ENCODE peak calls at places on chromosomes 4 and X, in five cellular contexts. F is mucosa of descending colon; B is BE2C; D is activated CD8-positive, alpha-beta T cell treated with anti-CD3 and anti-CD28 coated beads for 36 hours; X is NB4. M is an unnamed sample.

GRCh38 chrX:130702867-130703707 is 199.9 kb downstream of the ENOX2 start:
- DNase-seq in F (no peak), D (no peak), X (no peak), B (no peak), M (no peak)

GRCh38 chrX:2325076-2325784 is 175.5 kb downstream of the DHRSX start:
- DNase-seq in D (peak), X (no peak), F (peak), B (no peak), M (peak)

GRCh38 chr4:88659061-88659889 is 38.4 kb downstream of the NAP1L5 start:
- DNase-seq in F (no peak), X (peak), D (peak), B (peak), M (peak)

GRCh38 chr4:6226506-6226905 is 26.2 kb upstream of the JAKMIP1 start:
- DNase-seq in F (no peak), X (no peak), B (no peak), D (no peak), M (no peak)

GRCh38 chr4:156029691-156030090 is 76.0 kb upstream of the CTSO start:
- DNase-seq in F (no peak), D (no peak), B (no peak), X (no peak), M (no peak)

GRCh38 chr4:8905773-8906667 is 34.4 kb upstream of the HMX1 start:
- DNase-seq in F (peak), X (no peak), B (peak), D (no peak), M (no peak)

GRCh38 chrX:118633530-118633929 is 93.9 kb upstream of the IL13RA1 start:
- DNase-seq in B (no peak), F (no peak), X (no peak), D (no peak), M (no peak)

GRCh38 chrX:15430584-15430983 is 46.4 kb upstream of the VEGFD start:
- DNase-seq in D (no peak), F (no peak), B (no peak), X (no peak), M (no peak)

GRCh38 chr4:104128850-104129213 is 365.9 kb downstream of the CXXC4 start:
- DNase-seq in B (no peak), F (no peak), X (no peak), D (no peak), M (no peak)

GRCh38 chr4:14280567-14280966 is 653.0 kb upstream of the BOD1L1 start:
- DNase-seq in F (no peak), D (no peak), X (no peak), B (no peak), M (no peak)

GRCh38 chrX:84865113-84865512 is 138.6 kb upstream of the APOOL start:
- DNase-seq in D (no peak), B (no peak), X (no peak), F (no peak), M (no peak)

GRCh38 chr4:163300445-163300844 is 32.0 kb downstream of the NPY1R start:
- DNase-seq in F (no peak), D (no peak), X (no peak), B (no peak), M (no peak)

GRCh38 chrX:123736333-123736921 is 3.6 kb upstream of the THOC2 start:
- DNase-seq in D (no peak), F (no peak), B (peak), X (no peak), M (no peak)

GRCh38 chrX:44162964-44163475 is 180.5 kb downstream of the EFHC2 start:
- DNase-seq in F (no peak), D (no peak), B (no peak), X (no peak), M (no peak)

GRCh38 chr4:121740796-121741409 is 24.1 kb downstream of the SMIM43 start:
- DNase-seq in B (no peak), X (no peak), D (no peak), F (no peak), M (no peak)

GRCh38 chr4:180855184-180855583 is 1388.0 kb upstream of the TENM3 start:
- DNase-seq in D (no peak), B (peak), F (no peak), X (no peak), M (no peak)

GRCh38 chr4:86891785-86892638 is at the start of gene C4orf36:
- DNase-seq in D (peak), F (peak), B (peak), X (peak), M (peak)
- TF ChIP-seq CTCF in D (no peak), F (no peak), B (peak), X (peak), M (no peak)

GRCh38 chr4:82839624-82840023 is 41.0 kb upstream of the SCD5 start:
- DNase-seq in D (no peak), X (no peak), B (no peak), F (no peak), M (no peak)

DNA sequence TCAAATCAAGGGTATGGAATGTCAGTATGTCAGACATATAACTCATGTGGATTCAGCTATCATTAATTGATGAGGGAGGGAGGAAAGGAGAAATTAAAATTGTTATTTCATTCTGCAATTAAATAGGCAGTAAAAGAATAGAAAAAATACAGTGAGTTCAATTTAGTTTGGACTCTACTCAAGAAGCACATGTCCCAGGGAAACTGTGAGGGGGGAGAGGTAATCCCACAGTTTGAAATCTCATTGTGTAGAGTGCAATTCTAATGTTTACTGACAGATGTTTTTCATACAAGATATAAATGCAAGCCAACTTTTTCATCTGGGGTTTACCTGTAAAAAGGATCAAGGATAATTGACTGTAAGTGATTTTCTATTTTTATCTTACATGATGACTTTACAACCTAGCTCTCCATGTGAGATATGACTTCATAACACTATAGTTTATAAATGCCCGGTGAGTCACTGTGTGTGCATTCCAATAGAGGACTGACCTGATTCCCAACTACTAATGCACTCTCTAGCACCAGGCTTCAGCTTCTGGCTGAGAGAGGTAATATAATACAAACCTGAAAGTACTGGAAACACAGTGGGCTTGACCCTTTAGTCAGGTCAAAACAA is 35.2 kb upstream of the SCD5 start:
- DNase-seq in X (no peak), F (no peak), B (no peak), D (no peak), M (no peak)
- TF ChIP-seq CTCF in X (no peak), F (no peak), B (no peak), D (no peak), M (no peak)

DNA sequence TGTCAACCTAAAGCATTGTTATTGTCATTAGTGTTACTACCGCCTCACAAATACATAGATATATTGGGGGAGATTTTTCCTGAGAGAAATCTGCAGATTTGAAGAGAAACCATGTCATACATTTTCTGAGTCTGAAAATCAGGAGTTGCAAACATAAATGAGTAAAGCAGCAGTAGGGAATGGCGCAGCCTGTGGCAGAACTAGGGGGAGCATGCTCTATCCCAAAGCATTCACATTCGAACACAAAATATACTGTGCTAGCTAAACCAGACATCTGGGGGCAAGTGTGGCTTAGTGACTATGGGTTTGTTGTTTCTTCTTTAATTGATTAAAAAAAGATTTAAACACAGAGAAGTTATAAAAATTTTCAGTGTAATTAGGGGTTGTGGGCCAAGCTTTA is 83.2 kb downstream of the CPE start:
- DNase-seq in F (no peak), D (no peak), B (no peak), X (no peak), M (no peak)
- TF ChIP-seq CTCF in F (no peak), D (no peak), B (no peak), X (no peak), M (no peak)

GRCh38 chrX:100413231-100413630 is 3.2 kb upstream of the PCDH19 start:
- DNase-seq in F (no peak), D (peak), X (peak), B (peak), M (peak)
- TF ChIP-seq CTCF in F (no peak), D (no peak), X (peak), B (peak), M (peak)

DNA sequence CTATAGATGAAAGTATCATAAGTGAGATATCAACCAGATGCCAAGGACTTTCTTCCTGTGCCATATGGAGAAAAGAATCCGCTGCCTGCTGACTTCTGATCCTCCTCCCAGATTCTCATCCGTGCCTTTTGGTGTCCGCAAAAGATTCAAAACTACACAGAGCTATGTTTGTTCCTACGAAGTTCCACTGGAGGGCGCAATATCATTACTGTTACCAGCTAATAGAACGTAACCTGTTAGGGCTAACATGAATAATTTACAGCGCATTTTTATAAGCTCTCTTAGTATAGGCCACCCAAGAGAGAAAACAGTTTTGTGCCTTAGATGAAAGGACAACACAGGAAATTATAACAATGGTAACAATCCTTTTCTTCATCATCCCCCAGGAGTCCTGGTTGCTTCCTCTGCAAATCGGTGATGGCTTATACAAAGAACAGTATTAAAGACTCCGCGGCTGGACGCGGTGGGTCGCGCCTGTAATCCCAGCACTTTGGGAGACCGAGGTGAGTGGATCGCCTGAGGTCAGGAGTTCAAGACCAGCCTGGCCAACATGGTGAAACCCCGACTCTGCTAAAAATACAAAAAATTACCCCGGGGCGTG is 22.8 kb upstream of the CENPVL3 start:
- DNase-seq in F (no peak), D (peak), B (peak), X (peak), M (peak)
- TF ChIP-seq CTCF in F (peak), D (peak), B (peak), X (peak), M (peak)

GRCh38 chr4:169174247-169174646 is 96.5 kb downstream of the SH3RF1 start:
- DNase-seq in B (no peak), X (no peak), D (no peak), F (no peak), M (no peak)
- TF ChIP-seq CTCF in B (no peak), X (no peak), D (no peak), F (no peak), M (no peak)

M was measured in nephron progenitor cell.